ENCODE peak calls at places on chromosomes 6 and 20, in five cellular contexts. H is SK-N-SH, V is HCT116, B is HepG2, A is H1. Q is an unnamed sample.

GRCh38 chr6:43771858-43772570 is 2.0 kb downstream of the VEGFA start:
- DNase-seq in H (peak; percentile 82), V (no peak), B (peak; percentile 51), A (peak; percentile 78), Q (peak; percentile 80)

GRCh38 chr20:25525857-25526256 is 59.5 kb downstream of the NINL start:
- DNase-seq in H (no peak), V (no peak), B (peak; percentile 97), A (no peak), Q (no peak)

GRCh38 chr20:51188941-51189340 is 166.0 kb upstream of the KCNG1 start:
- DNase-seq in H (no peak), V (no peak), B (no peak), A (no peak), Q (no peak)

GRCh38 chr6:107488174-107488874 is 1.6 kb upstream of the SOBP start:
- DNase-seq in H (peak; percentile 41), V (no peak), B (no peak), A (no peak), Q (no peak)

GRCh38 chr6:42453027-42453648 is 1.4 kb upstream of the TRERF1 start:
- DNase-seq in H (peak; percentile 92), V (peak; percentile 69), B (peak; percentile 21), A (peak; percentile 91), Q (peak; percentile 78)

GRCh38 chr6:105072799-105073199 is 107.0 kb downstream of the POPDC3 start:
- DNase-seq in H (no peak), V (no peak), B (peak; percentile 59), A (no peak), Q (no peak)

GRCh38 chr6:9467746-9468145 is 947.1 kb downstream of the TFAP2A start:
- DNase-seq in H (no peak), V (no peak), B (no peak), A (no peak), Q (peak; percentile 68)

GRCh38 chr6:8080338-8081151 is 16.4 kb upstream of the BLOC1S5 start:
- DNase-seq in H (no peak), V (no peak), B (peak; percentile 73), A (no peak), Q (no peak)

GRCh38 chr6:2971420-2972218 is at the start of gene SERPINB6:
- DNase-seq in H (peak; percentile 84), V (no peak), B (peak; percentile 38), A (peak; percentile 63), Q (no peak)

GRCh38 chr6:127477648-127478047 is 18.5 kb upstream of the KIAA0408 start:
- DNase-seq in H (no peak), V (no peak), B (no peak), A (no peak), Q (no peak)

GRCh38 chr6:149500085-149500484 is 15.3 kb upstream of the ZC3H12D start:
- DNase-seq in H (no peak), V (no peak), B (no peak), A (no peak), Q (no peak)

GRCh38 chr6:149503276-149503675 is 18.5 kb upstream of the ZC3H12D start:
- DNase-seq in H (no peak), V (no peak), B (no peak), A (no peak), Q (no peak)

GRCh38 chr6:149501768-149502167 is 17.0 kb upstream of the ZC3H12D start:
- DNase-seq in H (no peak), V (no peak), B (no peak), A (no peak), Q (no peak)

GRCh38 chr6:149499066-149499465 is 14.3 kb upstream of the ZC3H12D start:
- DNase-seq in H (no peak), V (no peak), B (peak; percentile 41), A (no peak), Q (no peak)

GRCh38 chr6:149501201-149501600 is 16.4 kb upstream of the ZC3H12D start:
- DNase-seq in H (no peak), V (no peak), B (no peak), A (no peak), Q (no peak)
- TF ChIP-seq JUND in H (no peak), V (no peak), B (no peak), A (no peak), Q (no peak)

DNA sequence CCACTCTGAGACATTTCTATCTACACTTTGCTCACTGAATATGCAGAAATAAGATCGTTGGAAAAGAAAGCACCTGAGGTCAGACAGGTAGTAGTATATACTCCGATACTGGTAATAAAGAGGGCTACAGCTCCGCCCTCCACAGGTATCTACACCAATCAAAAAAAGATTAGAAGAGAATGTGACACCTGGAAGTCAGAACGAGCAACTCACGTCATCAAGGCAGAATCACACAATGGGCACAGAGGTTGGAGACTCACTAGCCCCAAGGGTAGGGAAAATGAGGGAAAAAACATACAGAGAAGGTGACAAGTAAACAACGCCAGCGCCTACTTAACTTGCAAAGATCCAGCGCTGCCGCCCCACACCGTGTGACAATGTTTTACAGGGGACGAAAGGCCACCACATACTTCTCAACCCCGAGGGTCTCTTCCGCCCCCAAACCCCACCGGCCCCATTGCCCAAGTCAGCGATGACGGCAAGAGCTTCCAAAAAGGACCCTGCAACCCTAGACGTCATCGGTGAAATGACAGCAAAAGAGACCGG is 656 bp downstream of the LMBRD1 start:
- DNase-seq in H (no peak), V (peak; percentile 63), B (peak; percentile 56), A (no peak), Q (peak; percentile 16)
- TF ChIP-seq JUND in H (no peak), V (no peak), B (no peak), A (no peak), Q (no peak)

GRCh38 chr6:1763411-1763810 is 153.7 kb downstream of the FOXC1 start:
- DNase-seq in H (no peak), V (no peak), B (no peak), A (no peak), Q (no peak)
- TF ChIP-seq JUND in H (no peak), V (no peak), B (no peak), A (no peak), Q (no peak)

DNA sequence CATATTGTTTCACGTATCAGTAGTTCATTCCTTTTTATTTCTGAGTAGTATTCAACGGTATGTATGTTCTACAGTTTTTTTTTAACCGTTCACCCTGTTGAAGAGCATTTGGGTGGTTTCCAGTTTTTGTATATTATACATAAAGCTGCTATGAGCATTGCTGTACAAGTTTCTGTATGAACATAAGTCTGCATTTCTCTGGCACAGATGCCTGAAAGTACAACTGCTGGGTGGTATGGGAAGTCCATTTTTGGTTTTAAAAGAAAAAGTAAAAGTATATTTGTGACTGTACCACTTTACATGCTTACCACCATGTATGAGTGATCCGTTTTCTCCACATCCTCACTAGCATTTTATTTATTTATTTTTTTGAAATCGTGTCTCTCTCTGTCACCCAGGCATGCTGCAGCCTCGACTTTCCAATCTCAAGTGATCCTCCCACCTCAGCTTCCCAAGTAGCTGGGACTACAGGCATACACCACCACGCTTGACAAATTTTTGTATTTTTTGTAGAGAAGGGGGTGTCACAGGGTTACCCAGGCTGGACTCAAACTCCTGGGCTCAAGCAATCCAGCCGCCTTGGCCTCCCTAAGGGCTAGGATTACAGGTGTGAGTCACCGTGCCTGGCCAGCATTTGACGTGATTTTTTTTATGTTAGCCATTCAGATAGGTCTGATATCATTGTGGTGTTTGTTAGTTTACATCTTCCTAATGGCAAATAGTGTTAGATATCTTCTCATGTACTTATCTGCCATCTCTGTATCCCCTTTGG is 11.0 kb upstream of the SIM1 start:
- DNase-seq in H (no peak), V (no peak), B (no peak), A (no peak), Q (no peak)
- TF ChIP-seq JUND in H (no peak), V (no peak), B (no peak), A (no peak), Q (no peak)